ENCODE peak calls at places on chromosomes 13 and 19, in six cellular contexts. One of them, this sample, is unnamed.
A peak's percentile ranks its signal among the peaks of the same experiment; 100 is the strongest.

GRCh38 chr13:51793570-51794273 is 10.2 kb downstream of the DHRS12 start:
- DNase-seq in CMK: no peak
- DNase-seq in SK-MEL-5: no peak
- DNase-seq in NCI-H748 treated with DMSO at 0.1 percent for 48 hours: no peak
- DNase-seq in NCI-H2029 treated with DMSO at 0.1 percent for 48 hours: no peak
- DNase-seq in cardiac fibroblast: peak; percentile 85
- DNase-seq in this sample: peak; percentile 77

GRCh38 chr19:18086590-18087138 is at the start of gene IL12RB1:
- DNase-seq in NCI-H2029 treated with DMSO at 0.1 percent for 48 hours: no peak
- DNase-seq in SK-MEL-5: no peak
- DNase-seq in CMK: no peak
- DNase-seq in cardiac fibroblast: no peak
- DNase-seq in NCI-H748 treated with DMSO at 0.1 percent for 48 hours: no peak
- DNase-seq in this sample: no peak

GRCh38 chr13:74891610-74892009 is 590.4 kb downstream of the TBC1D4 start:
- DNase-seq in cardiac fibroblast: peak; percentile 90
- DNase-seq in NCI-H2029 treated with DMSO at 0.1 percent for 48 hours: peak; percentile 0
- DNase-seq in SK-MEL-5: no peak
- DNase-seq in CMK: no peak
- DNase-seq in NCI-H748 treated with DMSO at 0.1 percent for 48 hours: peak; percentile 26
- DNase-seq in this sample: no peak

GRCh38 chr19:29850482-29850881 is 38.7 kb downstream of the CCNE1 start:
- DNase-seq in NCI-H2029 treated with DMSO at 0.1 percent for 48 hours: no peak
- DNase-seq in SK-MEL-5: peak; percentile 34
- DNase-seq in NCI-H748 treated with DMSO at 0.1 percent for 48 hours: no peak
- DNase-seq in CMK: no peak
- DNase-seq in cardiac fibroblast: no peak
- DNase-seq in this sample: no peak

GRCh38 chr19:19305696-19306095 is 14.6 kb downstream of the SUGP1 start:
- DNase-seq in SK-MEL-5: no peak
- DNase-seq in NCI-H748 treated with DMSO at 0.1 percent for 48 hours: no peak
- DNase-seq in cardiac fibroblast: no peak
- DNase-seq in NCI-H2029 treated with DMSO at 0.1 percent for 48 hours: no peak
- DNase-seq in CMK: no peak
- DNase-seq in this sample: no peak

GRCh38 chr13:67045357-67045756 is 184.8 kb downstream of the PCDH9 start:
- DNase-seq in NCI-H2029 treated with DMSO at 0.1 percent for 48 hours: no peak
- DNase-seq in SK-MEL-5: no peak
- DNase-seq in NCI-H748 treated with DMSO at 0.1 percent for 48 hours: no peak
- DNase-seq in cardiac fibroblast: no peak
- DNase-seq in CMK: no peak
- DNase-seq in this sample: no peak

GRCh38 chr19:30649934-30650614 is 277.9 kb downstream of the ZNF536 start:
- DNase-seq in CMK: no peak
- DNase-seq in NCI-H2029 treated with DMSO at 0.1 percent for 48 hours: peak; percentile 14
- DNase-seq in NCI-H748 treated with DMSO at 0.1 percent for 48 hours: peak; percentile 92
- DNase-seq in cardiac fibroblast: peak; percentile 67
- DNase-seq in SK-MEL-5: peak; percentile 83
- DNase-seq in this sample: peak; percentile 34

GRCh38 chr13:43127103-43127817 is 103.9 kb downstream of the DNAJC15 start:
- DNase-seq in NCI-H748 treated with DMSO at 0.1 percent for 48 hours: no peak
- DNase-seq in CMK: no peak
- DNase-seq in cardiac fibroblast: peak; percentile 15
- DNase-seq in NCI-H2029 treated with DMSO at 0.1 percent for 48 hours: no peak
- DNase-seq in SK-MEL-5: no peak
- DNase-seq in this sample: no peak

GRCh38 chr13:45369116-45369515 is 28.1 kb upstream of the TPT1 start:
- DNase-seq in NCI-H2029 treated with DMSO at 0.1 percent for 48 hours: no peak
- DNase-seq in CMK: no peak
- DNase-seq in cardiac fibroblast: no peak
- DNase-seq in NCI-H748 treated with DMSO at 0.1 percent for 48 hours: no peak
- DNase-seq in SK-MEL-5: no peak
- DNase-seq in this sample: no peak

GRCh38 chr19:35006342-35006998 is 6.3 kb downstream of the GRAMD1A start:
- DNase-seq in SK-MEL-5: no peak
- DNase-seq in cardiac fibroblast: peak; percentile 90
- DNase-seq in NCI-H748 treated with DMSO at 0.1 percent for 48 hours: no peak
- DNase-seq in CMK: no peak
- DNase-seq in NCI-H2029 treated with DMSO at 0.1 percent for 48 hours: no peak
- DNase-seq in this sample: peak; percentile 35